ENCODE peak calls at places on chromosomes 1 and 21, in ten cellular contexts. C is K562, Z is body of pancreas, I is upper lobe of left lung, D is A549, V is HCT116, A is heart left ventricle, W is HepG2, M is right lobe of liver, E is gastrocnemius medialis. L is an unnamed sample.

GRCh38 chr1:94872771-94873495 is 52.8 kb downstream of the SLC44A3 start:
- ATAC-seq in W (no peak), A (no peak), I (no peak), C (no peak), M (no peak), E (no peak), V (no peak), Z (no peak), D (no peak), L (no peak)

GRCh38 chr1:59903136-59903754 is 23.3 kb downstream of the CYP2J2 start:
- ATAC-seq in M (peak; percentile 94), Z (peak; percentile 88), A (peak; percentile 30), W (peak; percentile 92), C (peak; percentile 67), D (peak; percentile 74), V (peak; percentile 92), E (no peak), I (peak; percentile 28), L (no peak)

GRCh38 chr1:145892486-145893087 is 6.9 kb upstream of the ANKRD35 start:
- ATAC-seq in A (no peak), Z (no peak), M (no peak), W (peak; percentile 52), V (peak; percentile 26), C (peak; percentile 55), I (no peak), D (peak; percentile 31), E (no peak), L (no peak)

GRCh38 chr1:223203694-223204093 is 60.6 kb upstream of the TLR5 start:
- ATAC-seq in C (no peak), Z (no peak), M (no peak), A (no peak), V (no peak), D (no peak), I (no peak), W (no peak), E (no peak), L (no peak)

GRCh38 chr1:237108299-237109040 is 66.5 kb downstream of the RYR2 start:
- ATAC-seq in C (no peak), Z (no peak), D (no peak), E (no peak), V (no peak), M (no peak), A (peak; percentile 11), W (no peak), I (no peak), L (peak; percentile 39)

GRCh38 chr1:62384276-62385005 is 52.4 kb upstream of the USP1 start:
- ATAC-seq in M (peak; percentile 78), W (no peak), I (peak; percentile 54), V (no peak), C (no peak), Z (peak; percentile 84), A (peak; percentile 98), D (no peak), E (no peak), L (peak; percentile 70)

GRCh38 chr1:98405581-98406059 is 255.9 kb upstream of the SNX7 start:
- ATAC-seq in I (no peak), C (no peak), D (peak; percentile 13), Z (no peak), E (no peak), M (peak; percentile 50), V (no peak), A (no peak), W (no peak), L (no peak)

GRCh38 chr1:60149254-60149653 is 75.7 kb upstream of the C1orf87 start:
- ATAC-seq in W (no peak), D (no peak), M (peak; percentile 23), V (no peak), E (peak; percentile 93), I (no peak), C (no peak), Z (peak; percentile 71), A (peak; percentile 96), L (no peak)

GRCh38 chr1:182357913-182358312 is 33.7 kb downstream of the GLUL start:
- ATAC-seq in V (no peak), M (no peak), Z (no peak), I (no peak), A (no peak), D (no peak), C (no peak), E (peak; percentile 77), W (no peak), L (no peak)

GRCh38 chr1:201954263-201955008 is 867 bp upstream of the TIMM17A start:
- ATAC-seq in D (no peak), Z (peak; percentile 8), E (no peak), A (no peak), W (peak; percentile 8), I (no peak), M (no peak), C (peak; percentile 5), V (peak; percentile 12), L (no peak)

DNA sequence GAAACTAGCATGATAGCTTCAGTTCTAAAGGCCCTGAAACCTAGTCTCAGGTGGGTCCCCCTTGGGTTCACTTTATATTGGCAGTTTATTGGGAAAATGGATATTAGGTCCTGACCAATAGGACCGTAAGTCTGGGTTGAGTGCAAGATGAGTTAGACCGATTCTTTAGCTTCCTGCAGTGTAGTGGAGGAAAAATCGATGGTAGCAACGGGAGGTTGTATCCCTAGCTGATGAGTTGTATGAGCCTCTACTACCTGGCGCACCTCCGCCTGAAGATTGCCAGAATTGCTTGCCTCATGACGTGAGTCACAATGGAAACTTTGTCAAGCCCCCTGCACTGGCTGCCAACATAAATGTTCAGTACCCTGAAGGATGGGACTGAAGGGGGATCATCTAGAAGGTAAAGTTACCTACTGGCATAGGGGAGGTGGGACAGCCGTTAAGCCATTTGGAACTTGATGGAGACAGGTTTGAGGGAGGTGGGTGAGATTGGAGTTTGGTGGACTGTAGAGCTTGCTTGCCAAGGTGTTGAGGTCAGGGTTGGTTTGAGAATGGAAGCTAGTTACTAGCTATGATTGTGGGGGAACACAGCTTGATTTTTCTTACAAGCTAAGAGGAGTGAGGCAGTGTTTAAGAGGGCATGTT is 4.0 kb downstream of the RCC1 start:
- ATAC-seq in Z (no peak), W (no peak), I (no peak), D (no peak), V (peak; percentile 16), E (no peak), C (no peak), M (no peak), A (no peak), L (no peak)
- TF ChIP-seq POLR2A in Z (no peak), W (peak; percentile 54), I (no peak), D (peak; percentile 10), V (peak; percentile 91), E (no peak), C (peak; percentile 98), M (peak; percentile 46), A (no peak), L (no peak)

DNA sequence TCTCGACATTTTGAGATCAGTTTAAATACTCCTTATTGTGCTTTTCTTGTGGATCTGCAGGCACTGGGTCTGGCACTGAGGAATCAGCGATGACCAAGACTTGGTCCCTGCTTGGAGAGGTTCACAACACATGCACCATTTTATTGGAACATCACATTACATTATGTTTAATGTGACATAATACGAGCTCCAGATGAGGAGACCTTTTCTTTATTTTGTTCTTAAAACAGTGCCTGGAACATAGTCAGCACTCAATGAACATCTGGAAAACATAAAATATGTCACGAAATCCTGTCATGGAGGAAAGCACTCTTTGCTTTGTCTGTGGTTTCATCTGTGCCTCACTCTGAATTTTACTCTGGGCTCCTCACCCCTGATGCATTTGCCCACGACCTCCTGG is 110.7 kb downstream of the ST6GALNAC3 start:
- ATAC-seq in W (no peak), E (no peak), A (no peak), V (no peak), Z (no peak), M (no peak), I (no peak), D (no peak), C (no peak), L (no peak)
- H3K4me1 ChIP-seq in W (no peaks in the 10 kb centered on the region), E (no peaks in the 10 kb centered on the region), A (no peaks in the 10 kb centered on the region), V (peaks cover 6% of the 10 kb centered on the region), Z (no peaks in the 10 kb centered on the region), M (no peaks in the 10 kb centered on the region), I (no peaks in the 10 kb centered on the region), D (no peaks in the 10 kb centered on the region), C (no peaks in the 10 kb centered on the region), L (no peaks in the 10 kb centered on the region)

DNA sequence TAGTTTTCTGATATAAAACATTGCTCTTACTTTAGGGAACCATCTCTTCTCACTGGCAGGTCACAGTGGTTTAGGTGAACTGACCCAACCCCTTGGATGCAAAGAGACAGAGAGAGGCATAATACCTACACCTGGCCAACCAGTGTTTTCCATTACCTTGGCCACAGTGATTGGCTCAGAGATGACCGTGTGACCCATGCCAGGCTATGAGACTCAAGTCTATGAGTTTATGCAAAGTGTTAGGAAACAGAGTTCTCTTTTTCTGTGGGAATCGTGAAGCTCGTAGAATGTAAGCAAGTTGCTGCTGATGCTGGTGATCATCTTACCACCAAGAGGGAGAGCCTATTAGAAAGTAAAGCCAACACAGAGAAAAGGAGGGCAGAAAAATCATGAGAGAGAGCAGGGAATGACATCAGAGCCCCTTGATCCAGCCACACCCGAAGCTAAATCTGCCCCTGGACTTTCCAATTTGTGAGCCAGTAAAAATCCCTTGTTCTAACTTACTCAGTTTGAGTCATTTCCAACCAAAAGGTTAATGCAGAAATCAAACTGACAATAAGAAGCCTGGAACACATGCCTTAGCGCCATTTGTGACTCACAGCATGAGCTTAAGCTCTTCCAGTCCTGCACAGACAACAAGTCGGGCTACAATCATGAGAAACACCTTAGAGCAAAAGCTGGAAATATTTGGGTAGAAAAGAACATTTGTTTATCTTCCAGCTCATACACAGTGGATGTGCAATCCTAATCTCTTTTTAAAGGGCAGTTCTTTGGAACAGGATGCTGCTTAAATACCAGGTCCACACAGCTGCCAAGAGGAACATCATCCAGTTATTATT is 81.3 kb upstream of the KAZN start:
- ATAC-seq in Z (peak; percentile 45), A (peak; percentile 88), M (no peak), D (no peak), V (no peak), W (no peak), E (peak; percentile 62), I (no peak), C (no peak), L (peak; percentile 81)
- H3K4me3 ChIP-seq in Z (no peak overlapping the region), A (no peak overlapping the region), M (no peak overlapping the region), D (no peak overlapping the region), V (no peak overlapping the region), W (no peak overlapping the region), E (no peak overlapping the region), I (no peak overlapping the region), C (no peak overlapping the region), L (no peak overlapping the region)

GRCh38 chr21:41866274-41866809 is 12.8 kb downstream of the PRDM15 start:
- ATAC-seq in E (no peak), C (peak; percentile 25), Z (peak; percentile 58), I (no peak), M (no peak), V (no peak), D (no peak), A (no peak), W (no peak), L (no peak)

GRCh38 chr21:41867313-41867712 is 11.8 kb downstream of the PRDM15 start:
- ATAC-seq in E (no peak), A (no peak), D (no peak), V (no peak), Z (no peak), C (no peak), I (no peak), W (no peak), M (no peak), L (no peak)

GRCh38 chr21:41864311-41865001 is 14.7 kb downstream of the PRDM15 start:
- ATAC-seq in W (no peak), Z (no peak), I (no peak), V (no peak), C (no peak), D (no peak), E (no peak), A (no peak), M (no peak), L (no peak)

GRCh38 chr21:41863439-41863740 is 15.8 kb downstream of the PRDM15 start:
- ATAC-seq in D (no peak), I (no peak), C (no peak), V (no peak), E (no peak), W (no peak), Z (no peak), A (no peak), M (no peak), L (no peak)

GRCh38 chr21:41865002-41865777 is 14.0 kb downstream of the PRDM15 start:
- ATAC-seq in W (no peak), A (peak; percentile 48), C (peak; percentile 80), D (no peak), M (no peak), Z (no peak), E (no peak), I (peak; percentile 56), V (no peak), L (no peak)
- TF ChIP-seq POLR2A in W (no peak), A (no peak), C (no peak), D (no peak), M (no peak), Z (no peak), E (no peak), I (no peak), V (no peak), L (no peak)